ENCODE peak calls at places on chromosome 5, in eight cellular contexts. One of them, this sample, is unnamed.

GRCh38 chr5:159947708-159948358 is 31.6 kb downstream of the ADRA1B start:
- DNase-seq in uterus: peak
- DNase-seq in ovary: no peak
- DNase-seq in lower lobe of right lung: no peak
- DNase-seq in DND-41: no peak
- DNase-seq in astrocyte of the spinal cord: peak
- DNase-seq in tibial nerve: no peak
- DNase-seq in CD4-positive, alpha-beta T cell: no peak
- DNase-seq in this sample: no peak

GRCh38 chr5:147547730-147548129 is 37.9 kb upstream of the DPYSL3 start:
- DNase-seq in uterus: no peak
- DNase-seq in ovary: peak
- DNase-seq in lower lobe of right lung: no peak
- DNase-seq in DND-41: no peak
- DNase-seq in astrocyte of the spinal cord: peak
- DNase-seq in tibial nerve: no peak
- DNase-seq in CD4-positive, alpha-beta T cell: no peak
- DNase-seq in this sample: no peak

GRCh38 chr5:105684799-105685198 is 1985.9 kb downstream of the EFNA5 start:
- DNase-seq in uterus: no peak
- DNase-seq in ovary: no peak
- DNase-seq in lower lobe of right lung: no peak
- DNase-seq in DND-41: no peak
- DNase-seq in astrocyte of the spinal cord: peak
- DNase-seq in tibial nerve: no peak
- DNase-seq in CD4-positive, alpha-beta T cell: no peak
- DNase-seq in this sample: no peak

GRCh38 chr5:86979801-86980510 is 287.7 kb upstream of the RASA1 start:
- DNase-seq in uterus: no peak
- DNase-seq in ovary: no peak
- DNase-seq in lower lobe of right lung: no peak
- DNase-seq in DND-41: no peak
- DNase-seq in astrocyte of the spinal cord: peak
- DNase-seq in tibial nerve: no peak
- DNase-seq in CD4-positive, alpha-beta T cell: no peak
- DNase-seq in this sample: peak

GRCh38 chr5:168691891-168692290 is 112.7 kb upstream of the PANK3 start:
- DNase-seq in uterus: no peak
- DNase-seq in ovary: no peak
- DNase-seq in lower lobe of right lung: no peak
- DNase-seq in DND-41: no peak
- DNase-seq in astrocyte of the spinal cord: no peak
- DNase-seq in tibial nerve: no peak
- DNase-seq in CD4-positive, alpha-beta T cell: no peak
- DNase-seq in this sample: no peak

GRCh38 chr5:142698447-142698846 is 12.6 kb upstream of the FGF1 start:
- DNase-seq in uterus: no peak
- DNase-seq in ovary: no peak
- DNase-seq in lower lobe of right lung: no peak
- DNase-seq in DND-41: no peak
- DNase-seq in astrocyte of the spinal cord: no peak
- DNase-seq in tibial nerve: no peak
- DNase-seq in CD4-positive, alpha-beta T cell: no peak
- DNase-seq in this sample: no peak

GRCh38 chr5:118224546-118224945 is 763.8 kb downstream of the DTWD2 start:
- DNase-seq in uterus: no peak
- DNase-seq in ovary: no peak
- DNase-seq in lower lobe of right lung: no peak
- DNase-seq in DND-41: no peak
- DNase-seq in astrocyte of the spinal cord: peak
- DNase-seq in tibial nerve: no peak
- DNase-seq in CD4-positive, alpha-beta T cell: no peak
- DNase-seq in this sample: no peak

GRCh38 chr5:59025734-59026133 is 442.9 kb downstream of the RAB3C start:
- DNase-seq in uterus: no peak
- DNase-seq in ovary: no peak
- DNase-seq in lower lobe of right lung: no peak
- DNase-seq in DND-41: no peak
- DNase-seq in astrocyte of the spinal cord: peak
- DNase-seq in tibial nerve: no peak
- DNase-seq in CD4-positive, alpha-beta T cell: no peak
- DNase-seq in this sample: no peak

GRCh38 chr5:98570661-98571181 is 202.7 kb upstream of the RGMB start:
- DNase-seq in uterus: no peak
- DNase-seq in ovary: no peak
- DNase-seq in lower lobe of right lung: no peak
- DNase-seq in DND-41: no peak
- DNase-seq in astrocyte of the spinal cord: peak
- DNase-seq in tibial nerve: no peak
- DNase-seq in CD4-positive, alpha-beta T cell: no peak
- DNase-seq in this sample: no peak

GRCh38 chr5:6587171-6587570 is 45.7 kb downstream of the NSUN2 start:
- DNase-seq in uterus: no peak
- DNase-seq in ovary: no peak
- DNase-seq in lower lobe of right lung: no peak
- DNase-seq in DND-41: no peak
- DNase-seq in astrocyte of the spinal cord: no peak
- DNase-seq in tibial nerve: no peak
- DNase-seq in CD4-positive, alpha-beta T cell: no peak
- DNase-seq in this sample: no peak

GRCh38 chr5:54309751-54310432 is 481 bp downstream of the ARL15 start:
- DNase-seq in uterus: peak
- DNase-seq in ovary: peak
- DNase-seq in lower lobe of right lung: peak
- DNase-seq in DND-41: peak
- DNase-seq in astrocyte of the spinal cord: no peak
- DNase-seq in tibial nerve: peak
- DNase-seq in CD4-positive, alpha-beta T cell: peak
- DNase-seq in this sample: no peak

GRCh38 chr5:149002053-149002452 is 60.8 kb downstream of the SH3TC2 start:
- DNase-seq in uterus: no peak
- DNase-seq in ovary: no peak
- DNase-seq in lower lobe of right lung: no peak
- DNase-seq in DND-41: no peak
- DNase-seq in astrocyte of the spinal cord: peak
- DNase-seq in tibial nerve: no peak
- DNase-seq in CD4-positive, alpha-beta T cell: no peak
- DNase-seq in this sample: no peak

GRCh38 chr5:17157294-17157693 is 60.1 kb upstream of the BASP1 start:
- DNase-seq in uterus: no peak
- DNase-seq in ovary: no peak
- DNase-seq in lower lobe of right lung: no peak
- DNase-seq in DND-41: no peak
- DNase-seq in astrocyte of the spinal cord: no peak
- DNase-seq in tibial nerve: no peak
- DNase-seq in CD4-positive, alpha-beta T cell: no peak
- DNase-seq in this sample: no peak

GRCh38 chr5:143594913-143595818 is 191.7 kb upstream of the NR3C1 start:
- DNase-seq in uterus: no peak
- DNase-seq in ovary: no peak
- DNase-seq in lower lobe of right lung: no peak
- DNase-seq in DND-41: no peak
- DNase-seq in astrocyte of the spinal cord: peak
- DNase-seq in tibial nerve: no peak
- DNase-seq in CD4-positive, alpha-beta T cell: no peak
- DNase-seq in this sample: no peak

GRCh38 chr5:50874985-50875330 is 208.5 kb downstream of the PARP8 start:
- DNase-seq in uterus: no peak
- DNase-seq in ovary: no peak
- DNase-seq in lower lobe of right lung: no peak
- DNase-seq in DND-41: no peak
- DNase-seq in astrocyte of the spinal cord: no peak
- DNase-seq in tibial nerve: no peak
- DNase-seq in CD4-positive, alpha-beta T cell: no peak
- DNase-seq in this sample: no peak

GRCh38 chr5:6902094-6902493 is 188.9 kb downstream of the TENT4A start:
- DNase-seq in uterus: no peak
- DNase-seq in ovary: no peak
- DNase-seq in lower lobe of right lung: no peak
- DNase-seq in DND-41: no peak
- DNase-seq in astrocyte of the spinal cord: no peak
- DNase-seq in tibial nerve: no peak
- DNase-seq in CD4-positive, alpha-beta T cell: no peak
- DNase-seq in this sample: no peak

GRCh38 chr5:45623855-45624254 is 72.3 kb downstream of the HCN1 start:
- DNase-seq in uterus: no peak
- DNase-seq in ovary: no peak
- DNase-seq in lower lobe of right lung: no peak
- DNase-seq in DND-41: no peak
- DNase-seq in astrocyte of the spinal cord: no peak
- DNase-seq in tibial nerve: no peak
- DNase-seq in CD4-positive, alpha-beta T cell: no peak
- DNase-seq in this sample: no peak

GRCh38 chr5:153756540-153756939 is 266.1 kb downstream of the GRIA1 start:
- DNase-seq in uterus: no peak
- DNase-seq in ovary: no peak
- DNase-seq in lower lobe of right lung: no peak
- DNase-seq in DND-41: no peak
- DNase-seq in astrocyte of the spinal cord: peak
- DNase-seq in tibial nerve: no peak
- DNase-seq in CD4-positive, alpha-beta T cell: no peak
- DNase-seq in this sample: no peak
- TF ChIP-seq CTCF in uterus: no peak
- TF ChIP-seq CTCF in ovary: no peak
- TF ChIP-seq CTCF in lower lobe of right lung: no peak
- TF ChIP-seq CTCF in DND-41: no peak
- TF ChIP-seq CTCF in astrocyte of the spinal cord: peak
- TF ChIP-seq CTCF in tibial nerve: no peak
- TF ChIP-seq CTCF in CD4-positive, alpha-beta T cell: no peak
- TF ChIP-seq CTCF in this sample: no peak

GRCh38 chr5:1973391-1974013 is 90.8 kb upstream of the IRX4 start:
- DNase-seq in uterus: peak
- DNase-seq in ovary: no peak
- DNase-seq in lower lobe of right lung: no peak
- DNase-seq in DND-41: peak
- DNase-seq in astrocyte of the spinal cord: no peak
- DNase-seq in tibial nerve: no peak
- DNase-seq in CD4-positive, alpha-beta T cell: no peak
- DNase-seq in this sample: no peak

GRCh38 chr5:1975406-1975715 is 92.6 kb upstream of the IRX4 start:
- DNase-seq in uterus: no peak
- DNase-seq in ovary: no peak
- DNase-seq in lower lobe of right lung: no peak
- DNase-seq in DND-41: peak
- DNase-seq in astrocyte of the spinal cord: no peak
- DNase-seq in tibial nerve: no peak
- DNase-seq in CD4-positive, alpha-beta T cell: no peak
- DNase-seq in this sample: no peak

GRCh38 chr5:1974501-1975405 is 92.0 kb upstream of the IRX4 start:
- DNase-seq in uterus: no peak
- DNase-seq in ovary: no peak
- DNase-seq in lower lobe of right lung: no peak
- DNase-seq in DND-41: peak
- DNase-seq in astrocyte of the spinal cord: no peak
- DNase-seq in tibial nerve: no peak
- DNase-seq in CD4-positive, alpha-beta T cell: no peak
- DNase-seq in this sample: no peak

GRCh38 chr5:1974081-1974480 is 91.4 kb upstream of the IRX4 start:
- DNase-seq in uterus: no peak
- DNase-seq in ovary: no peak
- DNase-seq in lower lobe of right lung: no peak
- DNase-seq in DND-41: no peak
- DNase-seq in astrocyte of the spinal cord: no peak
- DNase-seq in tibial nerve: no peak
- DNase-seq in CD4-positive, alpha-beta T cell: no peak
- DNase-seq in this sample: no peak

DNA sequence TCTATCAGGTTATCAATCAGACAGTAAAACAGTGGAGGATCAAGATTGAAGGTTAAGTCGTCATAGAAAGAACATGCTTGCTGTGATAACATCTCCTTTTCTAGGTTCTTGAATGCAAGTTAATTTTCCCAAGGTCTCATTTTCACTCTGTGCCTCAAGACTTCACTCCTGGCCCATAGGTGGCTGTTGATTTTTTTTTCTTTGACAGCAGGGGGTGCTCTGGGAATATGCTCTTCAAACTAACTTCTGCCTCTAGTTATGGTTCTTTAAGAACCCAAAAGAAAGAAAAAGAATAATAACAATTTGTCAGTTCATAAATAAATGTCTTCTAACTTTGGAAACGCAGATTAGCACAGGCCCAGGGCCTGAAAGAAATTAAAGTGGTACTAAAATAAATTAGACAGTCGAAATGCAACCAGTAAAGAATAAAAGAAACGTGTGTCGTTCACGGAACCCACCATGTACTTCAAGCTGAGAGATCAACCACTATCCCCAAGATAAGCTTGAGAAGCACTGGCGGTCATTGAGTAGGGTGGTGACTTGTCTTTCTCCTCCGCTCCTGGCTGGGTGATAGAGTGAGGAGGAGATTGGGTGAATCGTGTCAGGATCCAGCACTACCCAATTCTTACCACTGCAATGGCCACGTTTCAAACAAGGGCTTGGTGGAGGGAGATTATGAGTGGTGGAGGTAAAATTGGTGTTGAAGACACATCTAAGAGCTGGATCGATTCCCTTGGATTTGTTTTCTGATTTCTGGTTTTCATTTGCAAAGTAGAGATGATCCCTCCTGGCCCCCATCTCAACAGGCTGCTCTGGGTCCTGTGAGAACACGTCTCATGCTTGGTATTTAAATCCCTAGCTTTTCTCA is 93.4 kb upstream of the IRX4 start:
- DNase-seq in uterus: no peak
- DNase-seq in ovary: no peak
- DNase-seq in lower lobe of right lung: no peak
- DNase-seq in DND-41: no peak
- DNase-seq in astrocyte of the spinal cord: no peak
- DNase-seq in tibial nerve: no peak
- DNase-seq in CD4-positive, alpha-beta T cell: no peak
- DNase-seq in this sample: no peak
- TF ChIP-seq CTCF in uterus: no peak
- TF ChIP-seq CTCF in ovary: no peak
- TF ChIP-seq CTCF in lower lobe of right lung: peak
- TF ChIP-seq CTCF in DND-41: peak
- TF ChIP-seq CTCF in astrocyte of the spinal cord: no peak
- TF ChIP-seq CTCF in tibial nerve: no peak
- TF ChIP-seq CTCF in CD4-positive, alpha-beta T cell: no peak
- TF ChIP-seq CTCF in this sample: no peak

DNA sequence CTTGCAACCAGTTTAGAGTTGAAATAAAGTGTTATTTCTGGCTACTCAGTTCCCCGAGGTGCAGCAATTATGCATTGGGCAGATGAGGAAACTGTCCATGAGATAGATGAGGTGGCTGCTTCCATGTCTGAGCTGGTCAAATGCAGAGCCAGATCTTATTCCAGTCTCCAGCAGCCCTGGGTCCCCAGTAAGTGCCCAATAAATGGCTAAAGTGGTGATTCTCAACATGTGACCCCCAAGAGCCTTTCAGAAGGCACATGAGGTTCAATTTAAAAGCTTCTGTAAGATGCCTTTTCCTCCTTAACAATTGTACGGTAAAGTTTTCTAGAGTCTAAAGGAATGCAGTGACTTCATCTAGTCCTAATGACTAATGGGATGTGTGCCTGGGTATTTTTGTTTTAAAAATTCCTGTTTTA is 17.5 kb downstream of the ATOX1 start:
- DNase-seq in uterus: no peak
- DNase-seq in ovary: no peak
- DNase-seq in lower lobe of right lung: no peak
- DNase-seq in DND-41: no peak
- DNase-seq in astrocyte of the spinal cord: peak
- DNase-seq in tibial nerve: no peak
- DNase-seq in CD4-positive, alpha-beta T cell: no peak
- DNase-seq in this sample: no peak
- TF ChIP-seq CTCF in uterus: no peak
- TF ChIP-seq CTCF in ovary: no peak
- TF ChIP-seq CTCF in lower lobe of right lung: no peak
- TF ChIP-seq CTCF in DND-41: no peak
- TF ChIP-seq CTCF in astrocyte of the spinal cord: no peak
- TF ChIP-seq CTCF in tibial nerve: peak
- TF ChIP-seq CTCF in CD4-positive, alpha-beta T cell: no peak
- TF ChIP-seq CTCF in this sample: peak

GRCh38 chr5:135179308-135179980 is 145.4 kb upstream of the PITX1 start:
- DNase-seq in uterus: no peak
- DNase-seq in ovary: no peak
- DNase-seq in lower lobe of right lung: no peak
- DNase-seq in DND-41: no peak
- DNase-seq in astrocyte of the spinal cord: no peak
- DNase-seq in tibial nerve: no peak
- DNase-seq in CD4-positive, alpha-beta T cell: no peak
- DNase-seq in this sample: no peak
- TF ChIP-seq CTCF in uterus: no peak
- TF ChIP-seq CTCF in ovary: no peak
- TF ChIP-seq CTCF in lower lobe of right lung: no peak
- TF ChIP-seq CTCF in DND-41: no peak
- TF ChIP-seq CTCF in astrocyte of the spinal cord: peak
- TF ChIP-seq CTCF in tibial nerve: no peak
- TF ChIP-seq CTCF in CD4-positive, alpha-beta T cell: no peak
- TF ChIP-seq CTCF in this sample: no peak

This sample was measured in CD14-positive monocyte.